ENCODE peak calls at places on chromosomes 16 and 17, in ten cellular contexts. U is A549, D is endothelial cell, Y is psoas muscle, P is GM10248, S is foreskin fibroblast, X is fibroblast of pulmonary artery, J is astrocyte of the spinal cord, B is GM06990, G is prostate gland. Z is an unnamed sample.

GRCh38 chr17:49358638-49359247 is 3.3 kb downstream of the ZNF652 start:
- DNase-seq in U (no peak), D (no peak), Y (no peak), P (peak; percentile 38), S (peak; percentile 23), X (no peak), J (no peak), B (peak; percentile 24), G (no peak), Z (no peak)

GRCh38 chr17:11757796-11758195 is 159.5 kb downstream of the DNAH9 start:
- DNase-seq in U (no peak), D (no peak), Y (no peak), P (no peak), S (no peak), X (no peak), J (no peak), B (no peak), G (no peak), Z (no peak)

GRCh38 chr16:58471209-58471975 is 28.6 kb upstream of the NDRG4 start:
- DNase-seq in U (no peak), D (no peak), Y (no peak), P (no peak), S (no peak), X (no peak), J (no peak), B (no peak), G (no peak), Z (no peak)

GRCh38 chr16:27301236-27301861 is 12.4 kb upstream of the IL4R start:
- DNase-seq in U (no peak), D (no peak), Y (no peak), P (no peak), S (peak; percentile 41), X (no peak), J (no peak), B (peak; percentile 47), G (no peak), Z (no peak)

GRCh38 chr17:81523139-81524062 is 4.8 kb upstream of the FSCN2 start:
- DNase-seq in U (no peak), D (peak; percentile 66), Y (peak; percentile 28), P (no peak), S (peak; percentile 85), X (peak; percentile 42), J (no peak), B (no peak), G (no peak), Z (no peak)

GRCh38 chr16:84087461-84088151 is 29.1 kb downstream of the MBTPS1 start:
- DNase-seq in U (no peak), D (no peak), Y (no peak), P (no peak), S (no peak), X (no peak), J (no peak), B (no peak), G (no peak), Z (no peak)

GRCh38 chr16:11407047-11407982 is 62.1 kb downstream of the RMI2 start:
- DNase-seq in U (peak; percentile 86), D (peak; percentile 76), Y (no peak), P (peak; percentile 82), S (peak; percentile 87), X (peak; percentile 85), J (peak; percentile 71), B (peak; percentile 41), G (peak; percentile 65), Z (peak; percentile 57)

GRCh38 chr16:86946981-86947380 is 368.6 kb downstream of the FOXL1 start:
- DNase-seq in U (no peak), D (no peak), Y (no peak), P (no peak), S (no peak), X (no peak), J (no peak), B (no peak), G (no peak), Z (no peak)

GRCh38 chr16:57627184-57627871 is 1.1 kb upstream of the ADGRG1 start:
- DNase-seq in U (peak; percentile 79), D (peak; percentile 46), Y (no peak), P (no peak), S (peak; percentile 86), X (peak; percentile 75), J (peak; percentile 89), B (no peak), G (no peak), Z (no peak)

DNA sequence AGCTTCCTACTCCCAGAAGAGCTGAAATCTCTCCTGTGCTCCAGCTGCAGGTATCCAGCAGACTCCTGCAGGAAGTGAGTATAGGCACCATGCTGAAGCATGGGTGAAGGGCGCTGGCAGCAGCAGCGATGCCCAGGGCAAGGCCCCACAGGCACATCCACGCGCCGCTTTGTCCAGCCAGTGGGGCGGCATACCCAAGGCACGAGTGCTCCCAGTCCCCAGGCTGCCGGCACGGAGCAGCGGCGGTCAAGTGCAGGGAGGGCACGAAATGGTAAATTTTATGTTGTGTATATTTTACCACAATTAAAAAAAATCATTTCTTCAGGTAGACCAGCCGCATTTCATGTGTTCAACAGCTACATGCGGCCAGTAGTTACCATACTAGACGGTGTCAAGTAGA is 73.1 kb downstream of the HIC1 start:
- DNase-seq in U (no peak), D (no peak), Y (no peak), P (no peak), S (no peak), X (no peak), J (no peak), B (no peak), G (no peak), Z (no peak)
- TF ChIP-seq CTCF in U (no peak), D (no peak), Y (no peak), P (no peak), S (no peak), X (no peak), J (no peak), B (no peak), G (no peak), Z (no peak)

GRCh38 chr17:75407655-75408352 is 2.3 kb upstream of the GRB2 start:
- DNase-seq in U (no peak), D (no peak), Y (no peak), P (no peak), S (no peak), X (no peak), J (no peak), B (no peak), G (no peak), Z (no peak)
- TF ChIP-seq CTCF in U (no peak), D (no peak), Y (no peak), P (no peak), S (no peak), X (no peak), J (no peak), B (no peak), G (no peak), Z (no peak)

GRCh38 chr17:31562447-31562846 is 171.0 kb downstream of the RAB11FIP4 start:
- DNase-seq in U (no peak), D (no peak), Y (no peak), P (no peak), S (peak; percentile 22), X (no peak), J (no peak), B (no peak), G (no peak), Z (no peak)
- TF ChIP-seq CTCF in U (no peak), D (no peak), Y (no peak), P (no peak), S (no peak), X (no peak), J (no peak), B (no peak), G (no peak), Z (no peak)

GRCh38 chr17:43840814-43841213 is 6.2 kb upstream of the CD300LG start:
- DNase-seq in U (peak; percentile 67), D (no peak), Y (no peak), P (no peak), S (peak; percentile 23), X (peak; percentile 69), J (no peak), B (no peak), G (no peak), Z (no peak)
- TF ChIP-seq CTCF in U (peak; percentile 38), D (no peak), Y (no peak), P (no peak), S (no peak), X (peak; percentile 54), J (peak; percentile 34), B (no peak), G (no peak), Z (no peak)

GRCh38 chr17:4161179-4161559 is 18.2 kb downstream of the CYB5D2 start:
- DNase-seq in U (peak; percentile 90), D (no peak), Y (peak; percentile 55), P (no peak), S (peak; percentile 97), X (peak; percentile 88), J (peak; percentile 82), B (no peak), G (peak; percentile 75), Z (no peak)
- TF ChIP-seq CTCF in U (no peak), D (no peak), Y (peak; percentile 31), P (no peak), S (peak; percentile 60), X (peak; percentile 38), J (peak; percentile 26), B (no peak), G (peak; percentile 10), Z (no peak)

DNA sequence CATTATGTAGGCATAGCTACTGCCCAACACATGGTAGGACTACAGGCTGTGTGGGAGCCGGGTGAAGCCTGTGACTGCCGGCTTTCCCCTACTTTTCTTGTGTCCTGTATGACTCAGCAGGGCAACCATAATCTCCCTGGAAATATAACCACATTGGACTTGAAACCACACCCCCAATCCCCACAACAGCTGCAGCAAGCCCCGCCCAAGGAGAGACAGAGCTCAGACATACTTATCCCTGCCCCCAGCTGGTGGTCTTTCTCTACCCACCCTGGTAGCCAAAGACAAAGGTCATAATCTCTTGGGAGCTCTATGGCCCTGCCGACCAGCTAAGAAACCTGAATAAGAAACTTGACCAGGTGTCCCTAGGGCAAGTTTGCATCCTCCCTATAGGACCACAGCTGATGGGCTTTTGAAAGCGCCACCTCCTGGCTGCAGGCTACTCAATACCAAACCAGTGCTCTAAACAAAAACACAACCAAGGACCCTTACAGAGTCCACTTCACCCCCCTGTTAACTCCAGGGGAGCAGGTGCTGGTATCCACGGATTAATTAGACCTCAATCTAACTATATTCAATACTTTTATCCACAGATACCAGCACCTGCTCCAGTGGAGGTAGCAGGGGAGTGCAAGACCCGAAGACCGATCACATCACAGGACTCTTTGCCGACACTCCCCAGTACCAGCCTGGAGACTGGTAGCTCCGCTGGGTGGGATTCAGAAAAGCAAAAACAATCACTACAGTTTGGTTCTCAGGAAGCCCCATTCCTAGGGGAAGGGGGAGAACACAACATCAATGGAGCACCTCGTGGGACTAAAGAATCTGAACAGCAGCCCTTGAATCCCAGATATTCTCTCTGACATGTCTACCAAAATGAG is 91.2 kb downstream of the IRX5 start:
- DNase-seq in U (peak; percentile 68), D (peak; percentile 26), Y (no peak), P (no peak), S (peak; percentile 11), X (peak; percentile 35), J (peak; percentile 74), B (no peak), G (no peak), Z (no peak)
- TF ChIP-seq CTCF in U (peak; percentile 23), D (no peak), Y (no peak), P (peak; percentile 4), S (no peak), X (peak; percentile 11), J (peak; percentile 34), B (peak; percentile 27), G (no peak), Z (no peak)

GRCh38 chr17:63015824-63016223 is 49.8 kb downstream of the TANC2 start:
- DNase-seq in U (no peak), D (no peak), Y (no peak), P (no peak), S (no peak), X (no peak), J (no peak), B (no peak), G (no peak), Z (no peak)
- TF ChIP-seq CTCF in U (no peak), D (no peak), Y (no peak), P (no peak), S (no peak), X (no peak), J (no peak), B (no peak), G (no peak), Z (no peak)

GRCh38 chr17:5706835-5707234 is 122.5 kb upstream of the NLRP1 start:
- DNase-seq in U (peak; percentile 67), D (peak; percentile 79), Y (peak; percentile 59), P (peak; percentile 73), S (peak; percentile 82), X (peak; percentile 65), J (peak; percentile 56), B (peak; percentile 27), G (peak; percentile 15), Z (peak; percentile 50)
- TF ChIP-seq CTCF in U (peak; percentile 53), D (peak; percentile 86), Y (peak; percentile 71), P (peak; percentile 63), S (peak; percentile 85), X (peak; percentile 81), J (peak; percentile 87), B (peak; percentile 89), G (peak; percentile 33), Z (peak; percentile 60)